ENCODE peak calls at places on chromosomes 16 and 17, in six cellular contexts. N is WTC11, C is cardiac fibroblast, W is lower lobe of right lung, A is ovary, E is prostate gland. T is an unnamed sample.

GRCh38 chr17:38844261-38844757 is 9.2 kb downstream of the RPL23 start:
- DNase-seq in N (no peak), C (peak; percentile 20), W (no peak), A (no peak), E (no peak), T (no peak)

GRCh38 chr16:7352114-7352513 is 19.5 kb downstream of the RBFOX1 start:
- DNase-seq in N (no peak), C (no peak), W (no peak), A (no peak), E (no peak), T (no peak)

GRCh38 chr16:53509906-53510703 is 7.1 kb upstream of the AKTIP start:
- DNase-seq in N (peak; percentile 57), C (peak; percentile 81), W (peak; percentile 82), A (peak; percentile 70), E (peak; percentile 47), T (peak; percentile 66)

GRCh38 chr16:30923554-30924085 is at the start of gene FBXL19:
- DNase-seq in N (peak; percentile 68), C (no peak), W (peak; percentile 62), A (peak; percentile 72), E (no peak), T (peak; percentile 75)

GRCh38 chr17:3845361-3845753 is 689 bp downstream of the NCBP3 start:
- DNase-seq in N (no peak), C (peak; percentile 31), W (no peak), A (no peak), E (no peak), T (no peak)

GRCh38 chr17:31456814-31457213 is 65.3 kb downstream of the RAB11FIP4 start:
- DNase-seq in N (no peak), C (no peak), W (no peak), A (no peak), E (no peak), T (no peak)

GRCh38 chr16:73025111-73025505 is 22.8 kb downstream of the ZFHX3 start:
- DNase-seq in N (no peak), C (peak; percentile 49), W (no peak), A (no peak), E (no peak), T (no peak)

GRCh38 chr17:29210879-29211278 is 30.7 kb upstream of the MYO18A start:
- DNase-seq in N (no peak), C (no peak), W (no peak), A (no peak), E (no peak), T (no peak)

GRCh38 chr16:71352963-71353460 is 5.5 kb upstream of the CALB2 start:
- DNase-seq in N (no peak), C (no peak), W (no peak), A (no peak), E (no peak), T (no peak)

GRCh38 chr16:83113317-83113716 is 486.5 kb downstream of the CDH13 start:
- DNase-seq in N (peak; percentile 63), C (peak; percentile 43), W (no peak), A (no peak), E (no peak), T (peak; percentile 27)

GRCh38 chr16:82011199-82011641 is at the start of gene SDR42E1:
- DNase-seq in N (no peak), C (no peak), W (peak; percentile 81), A (no peak), E (peak; percentile 50), T (no peak)

GRCh38 chr17:48541036-48541573 is 3.8 kb downstream of the HOXB2 start:
- DNase-seq in N (no peak), C (no peak), W (no peak), A (no peak), E (no peak), T (no peak)

GRCh38 chr16:9256196-9256595 is 164.8 kb downstream of the HAPSTR1 start:
- DNase-seq in N (peak; percentile 90), C (no peak), W (peak; percentile 54), A (no peak), E (no peak), T (peak; percentile 62)

GRCh38 chr16:31696968-31697743 is 169.5 kb downstream of the AHSP start:
- DNase-seq in N (no peak), C (peak; percentile 64), W (no peak), A (no peak), E (no peak), T (no peak)

GRCh38 chr17:34397265-34397664 is 34.2 kb upstream of the CCL1 start:
- DNase-seq in N (no peak), C (no peak), W (no peak), A (no peak), E (no peak), T (no peak)
- TF ChIP-seq CTCF in N (no peak), C (no peak), W (no peak), A (no peak), E (no peak), T (no peak)

GRCh38 chr17:36535669-36536081 is 888 bp downstream of the PIGW start:
- DNase-seq in N (no peak), C (no peak), W (no peak), A (no peak), E (no peak), T (no peak)
- TF ChIP-seq CTCF in N (no peak), C (no peak), W (no peak), A (no peak), E (no peak), T (no peak)

DNA sequence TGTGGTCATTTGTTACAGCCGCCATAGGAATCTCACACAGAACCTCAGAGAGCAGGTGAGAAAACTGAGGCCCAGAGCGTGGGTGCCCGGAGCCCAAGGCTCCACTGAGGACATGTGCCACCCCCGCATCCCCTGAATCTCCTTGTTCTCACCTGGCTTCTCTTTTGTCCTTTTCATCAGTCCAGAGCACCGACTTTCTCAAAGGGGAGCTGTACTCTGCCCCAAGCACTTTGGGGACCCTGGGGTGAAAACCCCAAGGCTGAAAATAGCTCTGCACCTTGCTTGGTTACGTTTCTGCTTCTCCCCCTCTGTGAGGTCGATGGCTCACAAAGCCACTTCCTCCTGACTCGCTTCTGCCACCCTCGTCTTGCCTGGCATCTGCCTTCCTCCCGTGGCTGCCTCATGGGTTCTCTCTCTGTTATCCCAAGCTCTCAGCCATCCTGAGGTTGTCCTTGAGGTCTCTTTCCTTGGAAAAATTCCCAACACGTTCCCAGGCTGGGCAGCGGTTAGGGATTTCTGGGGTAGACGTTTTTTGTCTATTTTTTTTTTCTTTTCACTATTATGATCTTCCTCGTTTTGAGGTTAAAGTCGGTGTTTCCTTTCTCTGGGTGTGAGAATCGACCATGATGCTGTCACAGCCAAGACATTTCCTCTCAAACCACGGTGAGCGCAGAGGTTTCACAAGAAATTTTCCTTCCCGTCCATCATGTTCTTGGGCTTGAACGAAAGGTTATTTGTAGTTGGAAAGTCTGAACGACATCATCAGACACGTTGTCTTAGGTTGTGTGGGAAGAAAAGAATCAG is 37.2 kb downstream of the IRF8 start:
- DNase-seq in N (no peak), C (no peak), W (no peak), A (no peak), E (no peak), T (no peak)
- TF ChIP-seq CTCF in N (no peak), C (no peak), W (no peak), A (no peak), E (no peak), T (no peak)

GRCh38 chr16:56426585-56426984 is 1.2 kb upstream of the AMFR start:
- DNase-seq in N (no peak), C (no peak), W (no peak), A (no peak), E (no peak), T (no peak)

GRCh38 chr16:56424791-56425438 is 430 bp downstream of the AMFR start:
- DNase-seq in N (peak; percentile 48), C (peak; percentile 15), W (peak; percentile 54), A (peak; percentile 53), E (peak; percentile 8), T (peak; percentile 67)

GRCh38 chr16:56424404-56424765 is 960 bp downstream of the AMFR start:
- DNase-seq in N (no peak), C (peak; percentile 19), W (no peak), A (peak; percentile 28), E (no peak), T (no peak)

GRCh38 chr16:56423584-56424403 is 1.6 kb downstream of the AMFR start:
- DNase-seq in N (no peak), C (no peak), W (no peak), A (no peak), E (no peak), T (no peak)

DNA sequence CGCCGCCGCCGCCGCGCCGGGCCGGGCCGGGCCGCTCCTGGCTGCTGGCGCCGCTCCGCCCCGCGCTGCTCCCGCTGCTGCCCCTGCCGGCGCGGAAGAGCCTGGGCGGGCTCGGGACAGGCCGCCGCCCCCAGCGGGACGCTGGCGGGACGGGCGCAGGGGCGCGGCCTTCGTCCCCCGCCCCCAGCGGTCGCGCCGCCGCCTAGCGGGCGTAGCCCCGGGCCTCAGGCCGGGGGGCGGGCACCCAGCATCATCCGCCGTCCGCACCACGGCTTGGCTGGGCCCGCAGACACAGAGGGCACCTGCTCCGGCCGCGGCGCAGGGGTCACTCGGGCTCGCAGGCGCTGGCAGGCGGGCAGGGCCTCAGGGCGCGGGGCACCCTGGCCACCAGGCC is at the start of gene AMFR:
- DNase-seq in N (peak; percentile 51), C (peak; percentile 89), W (peak; percentile 78), A (peak; percentile 58), E (peak; percentile 37), T (peak; percentile 77)
- TF ChIP-seq CTCF in N (peak; percentile 21), C (peak; percentile 18), W (peak; percentile 41), A (no peak), E (no peak), T (no peak)

GRCh38 chr16:16045879-16046278 is 96.5 kb downstream of the ABCC1 start:
- DNase-seq in N (peak; percentile 64), C (no peak), W (no peak), A (no peak), E (no peak), T (peak; percentile 27)
- TF ChIP-seq CTCF in N (peak; percentile 43), C (no peak), W (no peak), A (no peak), E (no peak), T (peak; percentile 21)